ENCODE peak calls at places on chromosomes 16 and 17, in eight cellular contexts. Z, D, V, B, E, U, M and C are unnamed samples.

GRCh38 chr16:80285089-80285488 is 255.7 kb upstream of the DYNLRB2 start:
- DNase-seq in Z (no peak), D (peak; percentile 89), V (no peak), B (no peak), E (no peak), U (no peak), M (no peak), C (no peak)

GRCh38 chr16:85653226-85653917 is 35.4 kb downstream of the GINS2 start:
- DNase-seq in Z (no peak), D (no peak), V (no peak), B (no peak), E (no peak), U (peak; percentile 58), M (peak; percentile 60), C (no peak)

GRCh38 chr16:84245933-84246678 is 6.3 kb upstream of the KCNG4 start:
- DNase-seq in Z (no peak), D (no peak), V (no peak), B (no peak), E (no peak), U (no peak), M (no peak), C (no peak)

GRCh38 chr17:10063730-10064221 is 134.6 kb downstream of the GAS7 start:
- DNase-seq in Z (peak; percentile 20), D (peak; percentile 31), V (no peak), B (no peak), E (no peak), U (no peak), M (no peak), C (no peak)

GRCh38 chr16:2468142-2468724 is 2.9 kb upstream of the NTN3 start:
- DNase-seq in Z (no peak), D (peak; percentile 11), V (peak; percentile 23), B (no peak), E (no peak), U (no peak), M (peak; percentile 51), C (no peak)

GRCh38 chr17:10224592-10225195 is 26.3 kb upstream of the GAS7 start:
- DNase-seq in Z (no peak), D (no peak), V (no peak), B (no peak), E (no peak), U (no peak), M (no peak), C (no peak)

GRCh38 chr16:70422543-70422942 is 16.4 kb downstream of the ST3GAL2 start:
- DNase-seq in Z (no peak), D (no peak), V (no peak), B (no peak), E (no peak), U (no peak), M (no peak), C (no peak)

GRCh38 chr17:46742539-46743270 is 75.8 kb downstream of the WNT3 start:
- DNase-seq in Z (no peak), D (peak; percentile 93), V (peak; percentile 76), B (no peak), E (no peak), U (no peak), M (no peak), C (peak; percentile 17)

GRCh38 chr17:81902023-81902652 is at the start of gene NPB:
- DNase-seq in Z (no peak), D (no peak), V (no peak), B (no peak), E (no peak), U (no peak), M (peak; percentile 38), C (no peak)

GRCh38 chr17:7023576-7024401 is 939 bp downstream of the BCL6B start:
- DNase-seq in Z (peak; percentile 96), D (peak; percentile 70), V (peak; percentile 99), B (peak; percentile 69), E (peak; percentile 87), U (peak; percentile 89), M (peak; percentile 88), C (peak; percentile 93)
- TF ChIP-seq POLR2A in Z (peak; percentile 45), D (no peak), V (peak; percentile 40), B (peak; percentile 78), E (peak; percentile 51), U (peak; percentile 79), M (no peak), C (peak; percentile 51)

DNA sequence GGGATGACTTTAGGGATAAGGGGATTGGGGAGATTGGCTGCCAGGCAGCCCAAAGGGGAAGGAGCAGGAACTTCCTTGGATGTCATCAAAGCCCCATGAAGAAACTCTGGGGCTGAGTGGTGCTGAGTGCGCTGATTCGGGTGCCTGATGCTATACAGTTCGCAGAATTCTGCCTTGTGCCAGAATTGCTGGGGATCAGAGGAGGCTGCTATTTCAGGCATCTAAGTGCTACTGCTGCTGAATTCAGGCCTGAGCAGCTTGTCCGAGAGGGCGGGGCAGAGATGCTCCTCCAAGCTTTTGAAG is 227.9 kb downstream of the CCDC182 start:
- DNase-seq in Z (no peak), D (no peak), V (no peak), B (no peak), E (no peak), U (no peak), M (no peak), C (no peak)
- H3K4me1 ChIP-seq in Z (no peaks in the 10 kb centered on the region), D (peaks cover 17% of the 10 kb centered on the region), V (peaks cover 73% of the 10 kb centered on the region), B (peaks cover 34% of the 10 kb centered on the region), E (no peaks in the 10 kb centered on the region), U (no peaks in the 10 kb centered on the region), M (peaks cover 4% of the 10 kb centered on the region), C (peaks cover 8% of the 10 kb centered on the region)

GRCh38 chr17:32488177-32488542 is 1.4 kb downstream of the CDK5R1 start:
- DNase-seq in Z (no peak), D (no peak), V (no peak), B (no peak), E (no peak), U (no peak), M (no peak), C (no peak)
- TF ChIP-seq POLR2A in Z (no peak), D (no peak), V (no peak), B (no peak), E (no peak), U (no peak), M (no peak), C (no peak)

DNA sequence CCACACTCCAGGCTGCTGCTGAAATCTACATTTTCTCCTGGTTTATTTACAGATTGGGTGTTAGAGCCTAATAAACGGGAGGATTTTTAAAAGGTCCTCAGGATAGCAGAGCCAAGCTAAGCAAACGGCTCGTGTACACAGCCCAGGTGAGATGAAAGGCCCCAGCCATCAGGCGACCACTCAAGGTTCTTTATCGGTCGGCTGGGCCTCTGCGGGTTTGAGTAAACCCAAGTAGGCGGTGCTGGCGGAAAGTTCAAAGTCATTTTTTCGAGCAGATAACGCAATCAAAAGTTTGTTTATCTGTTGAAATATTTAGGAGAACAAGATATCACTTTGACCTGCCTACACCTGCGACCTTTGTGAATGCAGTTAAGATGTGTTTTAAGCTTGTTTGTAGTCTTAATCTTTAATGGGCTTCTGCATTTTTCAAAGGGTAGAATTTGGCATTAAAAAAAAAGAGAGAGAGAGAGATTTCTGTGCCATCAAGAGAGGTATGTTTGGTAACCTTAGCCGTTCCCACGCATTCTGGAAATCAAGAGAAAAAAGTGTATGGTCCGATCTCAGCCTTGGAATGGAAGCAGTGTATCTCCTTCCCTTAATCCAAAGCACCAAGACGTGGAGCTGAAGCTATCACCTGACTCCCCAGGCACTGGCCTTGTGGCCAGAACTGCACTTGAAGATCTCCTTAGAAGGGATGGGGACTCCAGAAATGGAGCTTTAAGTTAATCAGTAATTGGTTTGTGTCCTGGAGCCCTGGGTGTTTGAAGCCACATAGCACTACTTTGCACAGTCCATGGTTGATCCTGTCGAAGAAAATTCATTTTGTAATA is 301.7 kb upstream of the IRX5 start:
- DNase-seq in Z (no peak), D (no peak), V (no peak), B (no peak), E (no peak), U (no peak), M (no peak), C (peak; percentile 24)
- H3K4me1 ChIP-seq in Z (no peaks in the 10 kb centered on the region), D (no peaks in the 10 kb centered on the region), V (no peaks in the 10 kb centered on the region), B (no peaks in the 10 kb centered on the region), E (no peaks in the 10 kb centered on the region), U (no peaks in the 10 kb centered on the region), M (no peaks in the 10 kb centered on the region), C (peaks cover 12% of the 10 kb centered on the region)

GRCh38 chr16:554640-555413 is 5.4 kb upstream of the PRR35 start:
- DNase-seq in Z (peak; percentile 34), D (peak; percentile 52), V (no peak), B (no peak), E (no peak), U (no peak), M (no peak), C (no peak)
- TF ChIP-seq POLR2A in Z (no peak), D (no peak), V (no peak), B (no peak), E (no peak), U (no peak), M (no peak), C (no peak)

GRCh38 chr16:1154887-1155331 is 2.0 kb downstream of the CACNA1H start:
- DNase-seq in Z (no peak), D (peak; percentile 41), V (peak; percentile 54), B (no peak), E (no peak), U (no peak), M (no peak), C (no peak)
- H3K4me1 ChIP-seq in Z (peaks cover 51% of the 10 kb centered on the region), D (peaks cover 14% of the 10 kb centered on the region), V (peaks cover 47% of the 10 kb centered on the region), B (no peaks in the 10 kb centered on the region), E (no peaks in the 10 kb centered on the region), U (no peaks in the 10 kb centered on the region), M (peaks cover 54% of the 10 kb centered on the region), C (peaks cover 32% of the 10 kb centered on the region)

DNA sequence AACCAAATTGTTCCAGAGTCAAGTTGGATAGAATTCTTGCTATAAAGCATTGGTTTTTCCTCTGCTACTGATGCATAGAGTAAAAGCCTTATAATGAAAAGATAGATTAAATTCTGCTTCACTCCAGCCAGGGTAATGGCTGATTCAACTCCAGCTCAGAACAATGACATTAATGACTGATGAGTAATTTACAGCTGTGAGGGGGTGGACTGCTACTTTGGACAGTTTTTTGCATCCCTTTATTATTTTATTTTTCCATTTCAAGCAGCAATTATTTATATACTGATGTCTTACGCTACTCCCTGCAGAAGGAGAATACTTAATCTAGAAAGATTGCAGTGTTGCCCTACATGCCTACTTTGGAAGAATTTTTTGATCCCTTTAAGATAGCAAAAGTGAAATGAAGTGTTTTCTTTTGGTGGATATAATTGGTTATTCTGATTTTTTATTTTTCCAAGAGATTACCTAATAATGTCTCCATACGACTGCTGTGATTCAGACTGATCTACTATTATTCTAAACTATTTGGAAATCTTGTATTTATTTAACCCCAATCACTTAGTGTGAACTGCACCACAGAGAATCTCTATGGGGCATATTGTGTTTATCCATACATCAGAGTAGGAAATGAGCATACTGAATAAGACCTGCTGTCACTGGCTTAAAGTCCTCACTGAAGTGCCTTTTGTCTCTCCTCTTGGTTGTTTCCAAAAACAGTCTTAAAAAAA is 149.5 kb downstream of the TRIM37 start:
- DNase-seq in Z (no peak), D (peak; percentile 67), V (no peak), B (no peak), E (no peak), U (no peak), M (no peak), C (no peak)
- TF ChIP-seq POLR2A in Z (no peak), D (no peak), V (no peak), B (no peak), E (no peak), U (no peak), M (no peak), C (no peak)